ENCODE peak calls at places on chromosomes 3 and 15, in seven cellular contexts. One of them, this sample, is unnamed.

GRCh38 chr3:125219261-125219701 is 6.7 kb upstream of the SLC12A8 start:
- DNase-seq in AG04450: no peak
- DNase-seq in fibroblast of pulmonary artery: no peak
- DNase-seq in hepatocyte: peak; percentile 54
- DNase-seq in breast epithelium: no peak
- DNase-seq in right atrium auricular region: no peak
- DNase-seq in PC-3: no peak
- DNase-seq in this sample: no peak

GRCh38 chr3:59469948-59470723 is 420.3 kb upstream of the CFAP20DC start:
- DNase-seq in AG04450: no peak
- DNase-seq in fibroblast of pulmonary artery: peak; percentile 1
- DNase-seq in hepatocyte: no peak
- DNase-seq in breast epithelium: no peak
- DNase-seq in right atrium auricular region: no peak
- DNase-seq in PC-3: peak; percentile 69
- DNase-seq in this sample: peak; percentile 32

GRCh38 chr3:151316267-151316991 is at the start of gene GPR87:
- DNase-seq in AG04450: no peak
- DNase-seq in fibroblast of pulmonary artery: no peak
- DNase-seq in hepatocyte: peak; percentile 59
- DNase-seq in breast epithelium: no peak
- DNase-seq in right atrium auricular region: no peak
- DNase-seq in PC-3: peak; percentile 95
- DNase-seq in this sample: peak; percentile 67

GRCh38 chr3:118501152-118501551 is 533.5 kb downstream of the IGSF11 start:
- DNase-seq in AG04450: no peak
- DNase-seq in fibroblast of pulmonary artery: peak; percentile 17
- DNase-seq in hepatocyte: peak; percentile 43
- DNase-seq in breast epithelium: peak; percentile 17
- DNase-seq in right atrium auricular region: no peak
- DNase-seq in PC-3: peak; percentile 27
- DNase-seq in this sample: no peak

GRCh38 chr3:57120040-57120802 is 44.9 kb downstream of the IL17RD start:
- DNase-seq in AG04450: no peak
- DNase-seq in fibroblast of pulmonary artery: peak; percentile 49
- DNase-seq in hepatocyte: no peak
- DNase-seq in breast epithelium: no peak
- DNase-seq in right atrium auricular region: no peak
- DNase-seq in PC-3: no peak
- DNase-seq in this sample: no peak

GRCh38 chr3:197280156-197280555 is 18.3 kb downstream of the DLG1 start:
- DNase-seq in AG04450: no peak
- DNase-seq in fibroblast of pulmonary artery: no peak
- DNase-seq in hepatocyte: no peak
- DNase-seq in breast epithelium: no peak
- DNase-seq in right atrium auricular region: no peak
- DNase-seq in PC-3: no peak
- DNase-seq in this sample: no peak

GRCh38 chr15:33132722-33133345 is 61.7 kb downstream of the FMN1 start:
- DNase-seq in AG04450: peak; percentile 61
- DNase-seq in fibroblast of pulmonary artery: peak; percentile 78
- DNase-seq in hepatocyte: peak; percentile 73
- DNase-seq in breast epithelium: peak; percentile 65
- DNase-seq in right atrium auricular region: no peak
- DNase-seq in PC-3: peak; percentile 85
- DNase-seq in this sample: no peak

GRCh38 chr3:142896201-142896755 is 7.4 kb upstream of the PCOLCE2 start:
- DNase-seq in AG04450: no peak
- DNase-seq in fibroblast of pulmonary artery: peak; percentile 35
- DNase-seq in hepatocyte: no peak
- DNase-seq in breast epithelium: no peak
- DNase-seq in right atrium auricular region: no peak
- DNase-seq in PC-3: peak; percentile 75
- DNase-seq in this sample: no peak

GRCh38 chr15:31439328-31439727 is 112.7 kb downstream of the KLF13 start:
- DNase-seq in AG04450: no peak
- DNase-seq in fibroblast of pulmonary artery: no peak
- DNase-seq in hepatocyte: no peak
- DNase-seq in breast epithelium: no peak
- DNase-seq in right atrium auricular region: no peak
- DNase-seq in PC-3: peak; percentile 41
- DNase-seq in this sample: no peak

DNA sequence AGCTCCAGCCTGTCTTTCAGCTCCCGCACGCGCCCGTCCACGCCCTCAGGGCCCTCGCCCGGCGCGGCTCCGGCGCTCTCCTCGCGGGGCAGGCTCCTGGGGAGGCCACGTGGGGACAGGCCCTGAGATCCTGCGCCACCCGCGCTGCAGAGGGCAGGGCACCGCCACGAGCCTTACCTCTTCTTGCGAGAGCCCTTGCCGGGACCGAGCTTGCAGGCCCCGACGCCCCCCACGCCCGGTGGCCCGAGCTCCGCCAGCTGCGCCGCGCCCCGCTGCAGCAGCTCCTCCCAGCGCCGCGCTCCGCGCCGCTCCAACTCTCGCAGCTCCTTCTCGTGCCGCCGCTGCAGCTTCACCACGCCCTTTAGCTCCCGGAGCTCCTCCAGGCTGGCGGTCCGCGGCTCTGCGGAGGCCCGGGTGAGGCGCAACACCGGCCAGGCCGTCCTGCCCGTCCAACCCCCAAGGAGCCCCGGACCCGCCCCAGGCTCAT is 8.3 kb upstream of the ANKRD63 start:
- DNase-seq in AG04450: peak; percentile 15
- DNase-seq in fibroblast of pulmonary artery: peak; percentile 53
- DNase-seq in hepatocyte: peak; percentile 85
- DNase-seq in breast epithelium: no peak
- DNase-seq in right atrium auricular region: no peak
- DNase-seq in PC-3: peak; percentile 55
- DNase-seq in this sample: no peak
- H3K4me3 ChIP-seq in AG04450: peak overlapping the region; percentile 51
- H3K4me3 ChIP-seq in fibroblast of pulmonary artery: peak overlapping the region; percentile 27
- H3K4me3 ChIP-seq in hepatocyte: peak overlapping the region; percentile 20
- H3K4me3 ChIP-seq in breast epithelium: peak overlapping the region; percentile 71
- H3K4me3 ChIP-seq in right atrium auricular region: peak overlapping the region; percentile 43
- H3K4me3 ChIP-seq in PC-3: peak overlapping the region; percentile 58
- H3K4me3 ChIP-seq in this sample: peak overlapping the region; percentile 33

GRCh38 chr15:76901965-76902364 is 3.2 kb downstream of the SCAPER start:
- DNase-seq in AG04450: no peak
- DNase-seq in fibroblast of pulmonary artery: no peak
- DNase-seq in hepatocyte: no peak
- DNase-seq in breast epithelium: no peak
- DNase-seq in right atrium auricular region: no peak
- DNase-seq in PC-3: no peak
- DNase-seq in this sample: no peak

GRCh38 chr15:76904461-76905012 is 603 bp downstream of the SCAPER start:
- DNase-seq in AG04450: no peak
- DNase-seq in fibroblast of pulmonary artery: no peak
- DNase-seq in hepatocyte: peak; percentile 71
- DNase-seq in breast epithelium: peak; percentile 19
- DNase-seq in right atrium auricular region: no peak
- DNase-seq in PC-3: peak; percentile 38
- DNase-seq in this sample: no peak

GRCh38 chr15:76905013-76905839 is at the start of gene SCAPER:
- DNase-seq in AG04450: peak; percentile 57
- DNase-seq in fibroblast of pulmonary artery: peak; percentile 86
- DNase-seq in hepatocyte: peak; percentile 96
- DNase-seq in breast epithelium: peak; percentile 89
- DNase-seq in right atrium auricular region: peak; percentile 94
- DNase-seq in PC-3: peak; percentile 81
- DNase-seq in this sample: peak; percentile 20

GRCh38 chr15:76905855-76906254 is 715 bp upstream of the SCAPER start:
- DNase-seq in AG04450: no peak
- DNase-seq in fibroblast of pulmonary artery: no peak
- DNase-seq in hepatocyte: peak; percentile 18
- DNase-seq in breast epithelium: no peak
- DNase-seq in right atrium auricular region: no peak
- DNase-seq in PC-3: no peak
- DNase-seq in this sample: no peak

GRCh38 chr15:76903251-76903681 is 1.9 kb downstream of the SCAPER start:
- DNase-seq in AG04450: peak; percentile 26
- DNase-seq in fibroblast of pulmonary artery: peak; percentile 49
- DNase-seq in hepatocyte: peak; percentile 36
- DNase-seq in breast epithelium: no peak
- DNase-seq in right atrium auricular region: no peak
- DNase-seq in PC-3: peak; percentile 24
- DNase-seq in this sample: no peak
- TF ChIP-seq CTCF in AG04450: peak; percentile 40
- TF ChIP-seq CTCF in fibroblast of pulmonary artery: peak; percentile 36
- TF ChIP-seq CTCF in hepatocyte: peak; percentile 40
- TF ChIP-seq CTCF in breast epithelium: no peak
- TF ChIP-seq CTCF in right atrium auricular region: no peak
- TF ChIP-seq CTCF in PC-3: peak; percentile 52
- TF ChIP-seq CTCF in this sample: peak; percentile 62

DNA sequence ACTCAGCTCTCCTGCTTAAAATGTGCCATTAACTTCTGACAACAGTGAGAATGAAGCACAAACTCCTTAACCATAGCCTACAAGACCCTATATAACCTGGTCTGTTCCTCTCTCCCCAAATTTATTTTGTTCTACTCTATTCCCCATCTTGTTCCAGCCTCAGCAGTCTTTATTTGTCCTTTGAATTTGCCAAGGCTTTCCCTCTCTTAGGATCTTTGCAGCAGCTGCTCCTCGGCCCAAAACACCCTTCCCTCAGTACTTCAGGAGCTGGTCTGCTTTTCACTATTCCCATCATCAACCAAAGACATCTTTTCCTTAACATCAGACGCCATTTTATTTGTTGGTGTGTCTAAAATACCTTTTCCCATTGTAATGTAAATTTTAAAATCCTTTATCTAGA is 10.2 kb downstream of the PRICKLE2 start:
- DNase-seq in AG04450: no peak
- DNase-seq in fibroblast of pulmonary artery: no peak
- DNase-seq in hepatocyte: no peak
- DNase-seq in breast epithelium: no peak
- DNase-seq in right atrium auricular region: no peak
- DNase-seq in PC-3: no peak
- DNase-seq in this sample: no peak
- H3K4me3 ChIP-seq in AG04450: peak overlapping the region; percentile 54
- H3K4me3 ChIP-seq in fibroblast of pulmonary artery: peak overlapping the region; percentile 53
- H3K4me3 ChIP-seq in hepatocyte: no peak overlapping the region
- H3K4me3 ChIP-seq in breast epithelium: peak overlapping the region; percentile 60
- H3K4me3 ChIP-seq in right atrium auricular region: no peak overlapping the region
- H3K4me3 ChIP-seq in PC-3: no peak overlapping the region
- H3K4me3 ChIP-seq in this sample: no peak overlapping the region

GRCh38 chr3:53230041-53230621 is 25.7 kb downstream of the TKT start:
- DNase-seq in AG04450: no peak
- DNase-seq in fibroblast of pulmonary artery: no peak
- DNase-seq in hepatocyte: no peak
- DNase-seq in breast epithelium: no peak
- DNase-seq in right atrium auricular region: no peak
- DNase-seq in PC-3: no peak
- DNase-seq in this sample: no peak
- TF ChIP-seq CTCF in AG04450: peak; percentile 12
- TF ChIP-seq CTCF in fibroblast of pulmonary artery: no peak
- TF ChIP-seq CTCF in hepatocyte: no peak
- TF ChIP-seq CTCF in breast epithelium: no peak
- TF ChIP-seq CTCF in right atrium auricular region: no peak
- TF ChIP-seq CTCF in PC-3: peak; percentile 55
- TF ChIP-seq CTCF in this sample: peak; percentile 23